ENCODE peak calls at places on chromosomes 16 and 17, in eight cellular contexts. W is MCF 10A, Z is MV-4-11, X is HuH-7.5, L is neural crest cell, B is transverse colon, C is stromal cell of bone marrow, H is breast epithelium. M is an unnamed sample.

GRCh38 chr17:80475949-80476876 is at the start of gene NPTX1:
- DNase-seq in W (no peak), Z (no peak), X (peak), L (no peak), B (no peak), C (no peak), H (no peak), M (peak)

GRCh38 chr16:84607694-84608093 is 10.2 kb downstream of the COTL1 start:
- DNase-seq in W (no peak), Z (peak), X (no peak), L (no peak), B (peak), C (no peak), H (no peak), M (no peak)

GRCh38 chr17:49234509-49235080 is 4.0 kb upstream of the PHOSPHO1 start:
- DNase-seq in W (no peak), Z (no peak), X (no peak), L (no peak), B (peak), C (no peak), H (no peak), M (no peak)

GRCh38 chr16:20915733-20916132 is 15.2 kb downstream of the LYRM1 start:
- DNase-seq in W (no peak), Z (no peak), X (no peak), L (no peak), B (no peak), C (no peak), H (no peak), M (no peak)

GRCh38 chr16:85586360-85587145 is 26.6 kb upstream of the GSE1 start:
- DNase-seq in W (no peak), Z (no peak), X (no peak), L (no peak), B (peak), C (no peak), H (no peak), M (peak)

GRCh38 chr17:77127735-77128361 is 12.9 kb upstream of the SEC14L1 start:
- DNase-seq in W (peak), Z (peak), X (no peak), L (no peak), B (peak), C (no peak), H (peak), M (no peak)

GRCh38 chr16:10852948-10853347 is 24.1 kb upstream of the CIITA start:
- DNase-seq in W (no peak), Z (no peak), X (no peak), L (no peak), B (no peak), C (no peak), H (no peak), M (no peak)

GRCh38 chr17:80869476-80869875 is 122.2 kb upstream of the CHMP6 start:
- DNase-seq in W (no peak), Z (no peak), X (no peak), L (no peak), B (no peak), C (no peak), H (no peak), M (no peak)

GRCh38 chr16:56477096-56477878 is 25.9 kb downstream of the OGFOD1 start:
- DNase-seq in W (peak), Z (peak), X (no peak), L (no peak), B (no peak), C (peak), H (no peak), M (no peak)

GRCh38 chr17:81418710-81419332 is 23.6 kb downstream of the BAHCC1 start:
- DNase-seq in W (peak), Z (no peak), X (no peak), L (no peak), B (no peak), C (no peak), H (no peak), M (no peak)

GRCh38 chr16:899678-900060 is 71.1 kb downstream of the LMF1 start:
- DNase-seq in W (no peak), Z (no peak), X (no peak), L (no peak), B (no peak), C (no peak), H (no peak), M (no peak)